ENCODE peak calls at places on chromosomes 16 and 17, in five cellular contexts. One of them, this sample, is unnamed. For H3K4me1, the result is how much of the 10 kb centered on the place peaks cover.

GRCh38 chr17:36505171-36505570 is 18.7 kb downstream of the ZNHIT3 start:
- DNase-seq in breast epithelium: no peak
- DNase-seq in neuronal stem cell: no peak
- DNase-seq in stomach: no peak
- DNase-seq in upper lobe of right lung: no peak
- DNase-seq in this sample: no peak

GRCh38 chr17:32931686-32932085 is 3.7 kb downstream of the TMEM98 start:
- DNase-seq in breast epithelium: no peak
- DNase-seq in neuronal stem cell: no peak
- DNase-seq in stomach: no peak
- DNase-seq in upper lobe of right lung: no peak
- DNase-seq in this sample: no peak

GRCh38 chr16:57906385-57907316 is 64.3 kb downstream of the CNGB1 start:
- DNase-seq in breast epithelium: no peak
- DNase-seq in neuronal stem cell: peak
- DNase-seq in stomach: no peak
- DNase-seq in upper lobe of right lung: no peak
- DNase-seq in this sample: peak

GRCh38 chr16:23423496-23424049 is 29.4 kb downstream of the COG7 start:
- DNase-seq in breast epithelium: peak
- DNase-seq in neuronal stem cell: no peak
- DNase-seq in stomach: peak
- DNase-seq in upper lobe of right lung: peak
- DNase-seq in this sample: no peak

GRCh38 chr17:16516594-16517018 is 24.6 kb upstream of the LRRC75A start:
- DNase-seq in breast epithelium: no peak
- DNase-seq in neuronal stem cell: no peak
- DNase-seq in stomach: no peak
- DNase-seq in upper lobe of right lung: no peak
- DNase-seq in this sample: no peak

GRCh38 chr17:57187391-57187790 is 68.9 kb upstream of the MSI2 start:
- DNase-seq in breast epithelium: no peak
- DNase-seq in neuronal stem cell: no peak
- DNase-seq in stomach: no peak
- DNase-seq in upper lobe of right lung: no peak
- DNase-seq in this sample: no peak

GRCh38 chr17:37779554-37779953 is 34.7 kb upstream of the HNF1B start:
- DNase-seq in breast epithelium: no peak
- DNase-seq in neuronal stem cell: no peak
- DNase-seq in stomach: no peak
- DNase-seq in upper lobe of right lung: no peak
- DNase-seq in this sample: no peak

GRCh38 chr16:276360-277077 is 775 bp upstream of the RGS11 start:
- DNase-seq in breast epithelium: no peak
- DNase-seq in neuronal stem cell: no peak
- DNase-seq in stomach: no peak
- DNase-seq in upper lobe of right lung: no peak
- DNase-seq in this sample: no peak

GRCh38 chr16:48393843-48394703 is 8.9 kb upstream of the SIAH1 start:
- DNase-seq in breast epithelium: no peak
- DNase-seq in neuronal stem cell: no peak
- DNase-seq in stomach: no peak
- DNase-seq in upper lobe of right lung: no peak
- DNase-seq in this sample: no peak

GRCh38 chr16:2710711-2711231 is 9.3 kb downstream of the PRSS27 start:
- DNase-seq in breast epithelium: no peak
- DNase-seq in neuronal stem cell: no peak
- DNase-seq in stomach: no peak
- DNase-seq in upper lobe of right lung: no peak
- DNase-seq in this sample: no peak

GRCh38 chr16:23464196-23464595 is 11.2 kb upstream of the COG7 start:
- DNase-seq in breast epithelium: no peak
- DNase-seq in neuronal stem cell: no peak
- DNase-seq in stomach: no peak
- DNase-seq in upper lobe of right lung: no peak
- DNase-seq in this sample: no peak

GRCh38 chr17:81365148-81365600 is 30.1 kb upstream of the BAHCC1 start:
- DNase-seq in breast epithelium: peak
- DNase-seq in neuronal stem cell: no peak
- DNase-seq in stomach: peak
- DNase-seq in upper lobe of right lung: peak
- DNase-seq in this sample: no peak

GRCh38 chr16:1774456-1774795 is 1.5 kb upstream of the MRPS34 start:
- DNase-seq in breast epithelium: no peak
- DNase-seq in neuronal stem cell: no peak
- DNase-seq in stomach: no peak
- DNase-seq in upper lobe of right lung: no peak
- DNase-seq in this sample: no peak

GRCh38 chr16:13120091-13120490 is 218.7 kb downstream of the SHISA9 start:
- DNase-seq in breast epithelium: no peak
- DNase-seq in neuronal stem cell: no peak
- DNase-seq in stomach: no peak
- DNase-seq in upper lobe of right lung: no peak
- DNase-seq in this sample: no peak

GRCh38 chr16:75433732-75434413 is 570 bp upstream of the CFDP1 start:
- DNase-seq in breast epithelium: peak
- DNase-seq in neuronal stem cell: no peak
- DNase-seq in stomach: peak
- DNase-seq in upper lobe of right lung: peak
- DNase-seq in this sample: no peak

GRCh38 chr17:4160294-4160859 is 17.4 kb downstream of the CYB5D2 start:
- DNase-seq in breast epithelium: no peak
- DNase-seq in neuronal stem cell: no peak
- DNase-seq in stomach: no peak
- DNase-seq in upper lobe of right lung: no peak
- DNase-seq in this sample: no peak

GRCh38 chr16:88883117-88883895 is 16.8 kb upstream of the PABPN1L start:
- DNase-seq in breast epithelium: no peak
- DNase-seq in neuronal stem cell: no peak
- DNase-seq in stomach: no peak
- DNase-seq in upper lobe of right lung: no peak
- DNase-seq in this sample: no peak

GRCh38 chr17:70871180-70871818 is 702.0 kb downstream of the KCNJ2 start:
- DNase-seq in breast epithelium: no peak
- DNase-seq in neuronal stem cell: no peak
- DNase-seq in stomach: no peak
- DNase-seq in upper lobe of right lung: no peak
- DNase-seq in this sample: no peak

GRCh38 chr16:10820546-10820945 is 2.0 kb upstream of the TVP23A start:
- DNase-seq in breast epithelium: no peak
- DNase-seq in neuronal stem cell: no peak
- DNase-seq in stomach: no peak
- DNase-seq in upper lobe of right lung: no peak
- DNase-seq in this sample: no peak

GRCh38 chr16:11262915-11263314 is 6.2 kb downstream of the TNP2 start:
- DNase-seq in breast epithelium: no peak
- DNase-seq in neuronal stem cell: no peak
- DNase-seq in stomach: peak
- DNase-seq in upper lobe of right lung: no peak
- DNase-seq in this sample: no peak

GRCh38 chr16:1019234-1019933 is 37.8 kb downstream of the SOX8 start:
- DNase-seq in breast epithelium: no peak
- DNase-seq in neuronal stem cell: peak
- DNase-seq in stomach: no peak
- DNase-seq in upper lobe of right lung: no peak
- DNase-seq in this sample: no peak

GRCh38 chr17:13222931-13223330 is 205.1 kb upstream of the ELAC2 start:
- DNase-seq in breast epithelium: no peak
- DNase-seq in neuronal stem cell: no peak
- DNase-seq in stomach: no peak
- DNase-seq in upper lobe of right lung: no peak
- DNase-seq in this sample: no peak

GRCh38 chr17:7263071-7263800 is 958 bp upstream of the CLDN7 start:
- DNase-seq in breast epithelium: peak
- DNase-seq in neuronal stem cell: no peak
- DNase-seq in stomach: no peak
- DNase-seq in upper lobe of right lung: peak
- DNase-seq in this sample: no peak

GRCh38 chr17:56203430-56203829 is 50.2 kb downstream of the ANKFN1 start:
- DNase-seq in breast epithelium: no peak
- DNase-seq in neuronal stem cell: no peak
- DNase-seq in stomach: no peak
- DNase-seq in upper lobe of right lung: no peak
- DNase-seq in this sample: no peak

GRCh38 chr16:53932975-53933374 is 229.0 kb downstream of the FTO start:
- DNase-seq in breast epithelium: no peak
- DNase-seq in neuronal stem cell: no peak
- DNase-seq in stomach: no peak
- DNase-seq in upper lobe of right lung: no peak
- DNase-seq in this sample: no peak

GRCh38 chr16:53931946-53932345 is 228.0 kb downstream of the FTO start:
- DNase-seq in breast epithelium: no peak
- DNase-seq in neuronal stem cell: no peak
- DNase-seq in stomach: no peak
- DNase-seq in upper lobe of right lung: no peak
- DNase-seq in this sample: no peak

GRCh38 chr16:53937068-53937614 is 233.2 kb downstream of the FTO start:
- DNase-seq in breast epithelium: no peak
- DNase-seq in neuronal stem cell: peak
- DNase-seq in stomach: no peak
- DNase-seq in upper lobe of right lung: no peak
- DNase-seq in this sample: no peak

DNA sequence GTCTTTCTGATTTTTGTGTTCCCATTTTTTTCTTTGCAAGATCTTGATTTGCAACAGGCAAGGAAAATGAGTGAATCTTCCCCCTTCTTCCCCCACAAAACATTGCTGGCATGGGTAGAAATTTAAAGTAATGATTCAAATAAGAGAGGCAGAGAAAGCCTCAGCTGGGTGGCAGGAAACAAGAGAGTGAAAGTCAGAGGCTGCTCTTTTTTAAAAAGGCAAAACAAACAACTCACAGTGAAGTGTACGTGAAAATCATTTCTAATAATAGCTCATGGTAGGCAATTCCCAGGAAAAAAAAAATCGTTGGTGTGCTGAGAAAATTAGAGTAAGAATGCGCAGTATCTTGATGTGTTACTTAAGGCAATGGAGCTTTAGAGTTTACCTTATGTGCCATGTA is 229.5 kb downstream of the FTO start:
- DNase-seq in breast epithelium: no peak
- DNase-seq in neuronal stem cell: no peak
- DNase-seq in stomach: no peak
- DNase-seq in upper lobe of right lung: no peak
- DNase-seq in this sample: no peak
- H3K27ac ChIP-seq in breast epithelium: no peak
- H3K27ac ChIP-seq in neuronal stem cell: no peak
- H3K27ac ChIP-seq in stomach: no peak
- H3K27ac ChIP-seq in upper lobe of right lung: no peak
- H3K27ac ChIP-seq in this sample: no peak

GRCh38 chr17:29138991-29139682 is 41.1 kb downstream of the MYO18A start:
- DNase-seq in breast epithelium: no peak
- DNase-seq in neuronal stem cell: no peak
- DNase-seq in stomach: peak
- DNase-seq in upper lobe of right lung: no peak
- DNase-seq in this sample: no peak

GRCh38 chr17:29140631-29141483 is 39.3 kb downstream of the MYO18A start:
- DNase-seq in breast epithelium: no peak
- DNase-seq in neuronal stem cell: no peak
- DNase-seq in stomach: no peak
- DNase-seq in upper lobe of right lung: no peak
- DNase-seq in this sample: peak

GRCh38 chr17:29138184-29138955 is 41.8 kb downstream of the MYO18A start:
- DNase-seq in breast epithelium: no peak
- DNase-seq in neuronal stem cell: no peak
- DNase-seq in stomach: no peak
- DNase-seq in upper lobe of right lung: no peak
- DNase-seq in this sample: no peak

GRCh38 chr17:29141484-29141835 is 38.7 kb downstream of the MYO18A start:
- DNase-seq in breast epithelium: no peak
- DNase-seq in neuronal stem cell: no peak
- DNase-seq in stomach: no peak
- DNase-seq in upper lobe of right lung: no peak
- DNase-seq in this sample: no peak

GRCh38 chr17:29140051-29140582 is 40.1 kb downstream of the MYO18A start:
- DNase-seq in breast epithelium: no peak
- DNase-seq in neuronal stem cell: peak
- DNase-seq in stomach: peak
- DNase-seq in upper lobe of right lung: peak
- DNase-seq in this sample: peak
- H3K4me3 ChIP-seq in breast epithelium: peak
- H3K4me3 ChIP-seq in neuronal stem cell: peak
- H3K4me3 ChIP-seq in stomach: peak
- H3K4me3 ChIP-seq in upper lobe of right lung: peak
- H3K4me3 ChIP-seq in this sample: peak

GRCh38 chr17:82503094-82503727 is 16.3 kb upstream of the FOXK2 start:
- DNase-seq in breast epithelium: no peak
- DNase-seq in neuronal stem cell: no peak
- DNase-seq in stomach: no peak
- DNase-seq in upper lobe of right lung: no peak
- DNase-seq in this sample: no peak
- H3K4me1 ChIP-seq in breast epithelium: under half
- H3K4me1 ChIP-seq in neuronal stem cell: under half
- H3K4me1 ChIP-seq in stomach: under half
- H3K4me1 ChIP-seq in upper lobe of right lung: under half
- H3K4me1 ChIP-seq in this sample: under half

DNA sequence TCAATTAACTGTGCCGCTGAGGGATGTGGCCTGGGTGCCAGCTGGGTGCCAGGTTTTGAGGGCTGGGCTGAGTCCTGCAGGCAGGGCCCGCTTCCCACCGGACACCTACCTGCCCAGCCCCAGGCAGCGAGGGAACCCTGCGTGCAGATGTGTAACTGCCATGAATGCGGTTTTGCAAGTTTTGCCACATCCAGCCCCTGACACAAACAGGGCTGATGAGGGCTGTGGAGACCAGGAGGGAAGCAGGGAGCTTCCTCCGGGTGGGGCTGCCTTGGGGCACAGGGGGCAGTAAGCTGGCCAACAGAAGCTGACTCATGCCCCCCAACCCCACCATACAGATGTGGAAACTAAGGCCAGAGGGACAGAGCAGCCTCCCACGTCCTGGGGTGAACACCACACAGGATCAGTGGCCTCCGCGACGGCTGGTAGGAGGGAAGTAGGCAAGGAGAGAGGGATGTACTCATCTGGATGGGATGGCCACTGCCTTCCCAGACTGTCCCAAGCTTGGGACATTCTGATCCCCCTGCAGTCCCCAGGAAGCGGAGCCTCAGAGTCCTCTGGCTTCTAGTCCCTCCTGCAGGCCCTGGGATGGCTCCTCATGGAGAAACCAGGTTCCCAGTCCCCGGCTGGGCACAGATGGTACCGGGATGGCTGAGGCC is 1.6 kb downstream of the UBALD1 start:
- DNase-seq in breast epithelium: no peak
- DNase-seq in neuronal stem cell: no peak
- DNase-seq in stomach: no peak
- DNase-seq in upper lobe of right lung: no peak
- DNase-seq in this sample: no peak
- H3K27ac ChIP-seq in breast epithelium: peak
- H3K27ac ChIP-seq in neuronal stem cell: no peak
- H3K27ac ChIP-seq in stomach: no peak
- H3K27ac ChIP-seq in upper lobe of right lung: peak
- H3K27ac ChIP-seq in this sample: no peak